ENCODE peak calls at places on chromosomes 6 and 20, in six cellular contexts. Q is AG10803, Z is uterus, F is mesenchymal stem cell, U is NB4, S is trophoblast cell. H is an unnamed sample.

GRCh38 chr20:13770141-13770540 is 14.6 kb downstream of the ESF1 start:
- DNase-seq in U (no peak), F (no peak), S (peak), Q (no peak), Z (no peak), H (no peak)

GRCh38 chr20:54622338-54623280 is 147.2 kb downstream of the DOK5 start:
- DNase-seq in Q (peak), S (no peak), Z (no peak), F (no peak), U (no peak), H (peak)

GRCh38 chr20:47272893-47273590 is 83.5 kb downstream of the ZMYND8 start:
- DNase-seq in U (peak), F (peak), Z (no peak), Q (peak), S (peak), H (peak)

GRCh38 chr6:10960171-10960570 is 73.3 kb downstream of the SYCP2L start:
- DNase-seq in Z (no peak), S (no peak), U (no peak), Q (no peak), F (no peak), H (no peak)

GRCh38 chr6:16338577-16339262 is 100.3 kb downstream of the GMPR start:
- DNase-seq in Z (peak), Q (peak), F (peak), U (no peak), S (peak), H (peak)

GRCh38 chr6:89360415-89360999 is 8.0 kb upstream of the UBE2J1 start:
- DNase-seq in Q (peak), U (peak), S (no peak), F (peak), Z (no peak), H (peak)

GRCh38 chr6:161226005-161226964 is 47.6 kb downstream of the AGPAT4 start:
- DNase-seq in S (no peak), Q (no peak), F (no peak), Z (no peak), U (peak), H (no peak)

GRCh38 chr20:62639765-62640164 is 2.5 kb upstream of the SLCO4A1 start:
- DNase-seq in F (no peak), Z (no peak), Q (no peak), S (no peak), U (no peak), H (no peak)

GRCh38 chr20:40524071-40524470 is 165.0 kb downstream of the MAFB start:
- DNase-seq in F (no peak), U (no peak), S (no peak), Q (no peak), Z (no peak), H (peak)

GRCh38 chr6:156699017-156699421 is 78.2 kb upstream of the ARID1B start:
- DNase-seq in Z (no peak), U (peak), S (no peak), F (peak), Q (peak), H (peak)

DNA sequence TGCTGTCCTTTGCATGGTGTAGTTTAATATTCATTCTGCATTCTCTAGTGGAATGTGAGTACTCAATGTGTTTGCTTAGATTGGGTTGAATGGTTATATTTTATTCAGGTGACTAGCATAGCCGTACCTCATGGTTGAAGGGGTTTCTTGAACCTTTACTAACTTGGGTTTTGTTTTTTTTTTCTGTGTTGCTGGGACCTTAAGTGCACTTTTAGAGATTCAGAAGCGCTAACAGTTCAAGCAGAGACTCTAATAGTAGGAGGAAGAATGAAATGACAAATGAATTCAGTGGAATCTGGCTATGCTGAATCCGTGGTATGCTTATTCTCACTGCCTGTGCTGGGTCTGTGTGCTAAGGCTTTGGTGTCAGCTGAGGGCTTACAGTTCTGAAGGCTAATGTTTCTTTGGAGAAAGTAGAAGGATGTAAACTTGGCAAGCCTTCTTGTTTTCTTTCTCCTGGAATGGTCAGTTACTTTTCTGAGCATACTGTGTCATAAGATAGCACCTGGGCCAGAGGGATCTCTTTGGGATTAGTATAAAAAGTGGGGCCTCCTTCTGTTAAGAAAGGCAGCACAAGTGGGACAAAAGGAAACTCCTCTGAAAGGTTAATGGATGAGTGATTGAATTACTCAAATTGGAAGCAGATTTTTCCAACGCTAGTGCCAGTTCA is 28.7 kb downstream of the RNF144B start:
- DNase-seq in F (no peak), Z (no peak), S (no peak), U (no peak), Q (peak), H (peak)
- H3K4me3 ChIP-seq in F (no peak), Z (no peak), S (no peak), U (no peak), Q (no peak), H (no peak)

GRCh38 chr20:50116368-50116999 is 3.5 kb upstream of the UBE2V1 start:
- DNase-seq in U (no peak), Z (no peak), F (no peak), Q (no peak), S (no peak), H (no peak)
- H3K4me3 ChIP-seq in U (peak), Z (peak), F (peak), Q (peak), S (no peak), H (peak)

GRCh38 chr6:154930490-154930889 is 64.6 kb upstream of the TIAM2 start:
- DNase-seq in Z (no peak), Q (no peak), U (no peak), S (no peak), F (no peak), H (no peak)

GRCh38 chr6:154931741-154932424 is 63.2 kb upstream of the TIAM2 start:
- DNase-seq in F (peak), Q (peak), U (peak), Z (no peak), S (peak), H (peak)

GRCh38 chr6:154933181-154933827 is 61.8 kb upstream of the TIAM2 start:
- DNase-seq in Q (peak), F (peak), U (no peak), S (no peak), Z (no peak), H (peak)

GRCh38 chr6:154928325-154928922 is 66.7 kb upstream of the TIAM2 start:
- DNase-seq in Z (peak), F (peak), U (peak), S (peak), Q (peak), H (peak)

DNA sequence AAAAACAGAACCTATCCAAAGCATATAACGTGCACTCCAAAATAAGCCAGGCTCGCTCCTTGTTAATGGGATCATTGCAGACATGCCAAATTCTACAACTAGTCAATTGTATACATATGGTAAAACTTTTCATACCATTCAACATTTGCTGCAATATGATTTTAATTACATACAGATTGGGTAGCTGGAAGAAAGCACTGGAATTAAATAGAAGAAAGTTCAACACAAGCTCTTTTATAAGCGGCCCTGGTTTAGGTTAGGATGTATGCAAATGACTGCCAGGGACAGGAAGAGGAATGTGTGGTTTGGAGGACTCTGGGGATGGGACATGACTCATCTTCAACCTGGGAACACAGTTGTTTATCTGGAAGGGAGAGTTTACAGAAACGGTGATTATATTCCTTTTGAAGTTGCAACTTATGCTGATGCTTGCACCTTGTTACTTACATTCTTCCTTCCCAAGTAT is 62.5 kb upstream of the TIAM2 start:
- DNase-seq in Z (no peak), U (peak), S (peak), F (peak), Q (peak), H (peak)
- H3K4me3 ChIP-seq in Z (no peak), U (no peak), S (no peak), F (peak), Q (no peak), H (no peak)

GRCh38 chr20:34365765-34366213 is 2.7 kb downstream of the ITCH start:
- DNase-seq in Q (no peak), F (no peak), Z (no peak), U (peak), S (no peak), H (no peak)

GRCh38 chr20:34367155-34367554 is 4.1 kb downstream of the ITCH start:
- DNase-seq in Z (no peak), Q (no peak), U (no peak), F (no peak), S (no peak), H (no peak)

GRCh38 chr20:34370062-34370461 is 7.0 kb downstream of the ITCH start:
- DNase-seq in F (no peak), Z (no peak), S (no peak), U (no peak), Q (no peak), H (no peak)

GRCh38 chr20:34369265-34369664 is 6.2 kb downstream of the ITCH start:
- DNase-seq in U (no peak), F (no peak), S (no peak), Q (no peak), Z (no peak), H (no peak)

GRCh38 chr20:34368547-34368946 is 5.5 kb downstream of the ITCH start:
- DNase-seq in U (no peak), F (peak), Z (no peak), Q (no peak), S (no peak), H (peak)
- H3K4me3 ChIP-seq in U (no peak), F (no peak), Z (no peak), Q (no peak), S (no peak), H (no peak)

DNA sequence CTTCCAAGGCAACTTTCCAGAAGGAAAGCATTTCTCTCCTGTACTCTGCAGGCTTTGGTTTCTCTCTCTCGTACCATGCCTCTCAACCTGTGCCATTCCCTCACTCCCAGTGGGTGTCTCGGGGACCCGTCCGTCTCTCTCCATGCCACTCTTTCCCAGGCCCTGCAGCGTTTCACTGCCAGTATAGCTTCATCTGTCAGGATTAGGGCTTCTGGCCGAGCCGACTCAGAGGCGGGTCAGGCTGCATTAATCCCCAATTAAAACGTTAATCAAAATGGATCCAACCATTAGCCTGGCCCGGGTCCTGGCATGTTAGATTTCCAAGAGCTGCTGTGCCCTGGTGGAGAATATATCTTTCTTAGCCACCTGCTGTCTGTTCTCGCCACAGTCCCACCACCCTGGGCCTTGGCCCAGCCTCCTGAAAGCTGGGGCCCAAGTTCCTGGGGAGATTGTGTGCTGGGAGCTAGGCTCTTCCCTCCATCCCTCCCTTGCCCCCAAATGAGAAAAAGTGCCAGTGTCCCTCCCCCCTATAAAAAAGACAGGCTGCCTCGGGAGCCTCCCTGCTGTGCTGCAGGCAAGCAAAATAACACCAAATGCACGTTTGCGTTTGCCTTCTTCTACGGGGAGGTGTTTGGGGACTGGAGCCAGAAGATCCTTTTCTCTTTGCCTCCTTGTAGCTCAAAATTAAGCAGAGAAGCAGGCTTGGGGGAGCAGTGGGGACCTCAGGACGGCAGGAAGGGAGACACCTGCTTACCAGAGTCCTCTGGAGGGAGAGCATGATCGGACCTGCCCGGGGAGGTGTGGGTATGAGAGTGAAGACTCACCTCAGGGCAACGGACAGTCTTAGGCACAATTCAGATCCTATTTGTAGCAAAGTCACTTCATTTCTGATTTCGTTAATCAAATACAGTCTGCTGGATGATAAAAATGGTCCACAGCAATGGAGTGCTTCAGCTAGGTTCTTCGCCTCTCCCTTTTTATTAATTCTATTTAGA is 3.0 kb downstream of the KCNG1 start:
- DNase-seq in F (no peak), S (no peak), Q (no peak), U (no peak), Z (no peak), H (no peak)
- H3K4me3 ChIP-seq in F (no peak), S (no peak), Q (no peak), U (no peak), Z (no peak), H (no peak)

GRCh38 chr6:18218233-18218632 is 46.1 kb downstream of the DEK start:
- DNase-seq in Z (no peak), U (no peak), S (no peak), F (no peak), Q (no peak), H (no peak)

GRCh38 chr6:18213439-18213838 is 50.9 kb downstream of the DEK start:
- DNase-seq in Z (no peak), S (no peak), Q (no peak), F (no peak), U (no peak), H (no peak)

GRCh38 chr6:18216411-18216810 is 47.9 kb downstream of the DEK start:
- DNase-seq in Z (no peak), Q (peak), S (peak), F (peak), U (no peak), H (peak)

GRCh38 chr6:18214003-18214402 is 50.3 kb downstream of the DEK start:
- DNase-seq in F (no peak), U (peak), S (no peak), Z (no peak), Q (no peak), H (no peak)

GRCh38 chr6:18215436-18215835 is 48.9 kb downstream of the DEK start:
- DNase-seq in Q (no peak), U (peak), F (no peak), S (no peak), Z (no peak), H (no peak)
- H3K4me3 ChIP-seq in Q (no peak), U (no peak), F (no peak), S (no peak), Z (no peak), H (no peak)

DNA sequence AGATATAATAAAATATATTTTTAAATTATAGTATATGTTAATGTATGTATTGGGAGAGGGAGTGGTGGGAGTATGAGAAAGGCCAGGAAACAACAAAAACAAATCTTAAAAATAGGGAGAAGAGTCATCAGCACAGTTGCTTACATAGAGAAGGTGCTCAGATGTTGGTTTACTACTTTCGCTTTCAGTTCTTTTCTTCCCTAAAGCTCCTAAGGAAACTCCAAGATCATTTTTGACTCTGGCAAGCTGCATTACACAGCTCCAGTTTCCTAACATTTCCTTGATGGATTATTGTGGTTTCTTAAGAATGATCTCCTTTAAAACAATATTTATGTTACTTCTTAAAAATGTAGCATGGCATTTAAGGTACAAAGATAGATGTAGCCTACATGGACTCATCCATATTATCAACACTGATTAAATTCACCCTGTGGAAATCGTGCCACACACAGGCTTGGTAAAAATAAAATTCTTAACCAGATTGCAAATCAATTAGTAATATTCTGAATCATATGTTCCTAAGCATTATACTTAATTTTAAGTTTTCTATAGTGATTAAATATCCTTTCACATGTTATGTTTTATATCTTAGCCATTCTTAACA is 118.0 kb upstream of the MAN1A1 start:
- DNase-seq in Z (no peak), U (no peak), S (no peak), Q (peak), F (peak), H (peak)
- H3K4me3 ChIP-seq in Z (no peak), U (no peak), S (no peak), Q (peak), F (peak), H (no peak)

GRCh38 chr6:149951626-149952025 is 9.8 kb downstream of the ULBP2 start:
- DNase-seq in Q (no peak), U (no peak), F (no peak), Z (no peak), S (no peak), H (no peak)
- H3K4me3 ChIP-seq in Q (no peak), U (no peak), F (no peak), Z (no peak), S (no peak), H (no peak)

GRCh38 chr20:59145247-59145925 is 18.2 kb upstream of the ZNF831 start:
- DNase-seq in Q (no peak), S (no peak), F (no peak), U (no peak), Z (no peak), H (no peak)

GRCh38 chr20:59148713-59149493 is 14.7 kb upstream of the ZNF831 start:
- DNase-seq in S (no peak), F (no peak), U (no peak), Z (no peak), Q (no peak), H (no peak)

GRCh38 chr20:59145926-59146800 is 17.5 kb upstream of the ZNF831 start:
- DNase-seq in S (no peak), U (no peak), F (no peak), Q (no peak), Z (no peak), H (no peak)

GRCh38 chr20:59146801-59147118 is 16.9 kb upstream of the ZNF831 start:
- DNase-seq in S (no peak), U (no peak), Z (no peak), F (no peak), Q (no peak), H (no peak)

GRCh38 chr20:59147197-59147596 is 16.4 kb upstream of the ZNF831 start:
- DNase-seq in S (no peak), Z (no peak), U (no peak), Q (no peak), F (no peak), H (no peak)
- H3K4me3 ChIP-seq in S (no peak), Z (no peak), U (no peak), Q (no peak), F (peak), H (no peak)

H was measured in fibroblast of mammary gland.